ENCODE peak calls at places on chromosome 3, in nine cellular contexts. B, O, J, F, I, C, E, L and U are unnamed samples.

GRCh38 chr3:108554233-108554632 is 35.0 kb downstream of the CIP2A start:
- DNase-seq in E (no peak), L (no peak), C (peak), I (no peak), B (no peak), F (no peak), O (no peak), J (no peak), U (no peak)

GRCh38 chr3:8838765-8839423 is 69.5 kb upstream of the OXTR start:
- DNase-seq in E (no peak), L (no peak), O (no peak), C (no peak), B (no peak), I (no peak), J (no peak), F (no peak), U (no peak)

GRCh38 chr3:193853511-193854219 is 260.7 kb downstream of the OPA1 start:
- DNase-seq in B (no peak), I (no peak), C (no peak), E (no peak), F (no peak), O (no peak), J (peak), L (no peak), U (no peak)

GRCh38 chr3:48215466-48215865 is 7.8 kb upstream of the CAMP start:
- DNase-seq in J (peak), F (peak), B (no peak), O (no peak), C (peak), E (peak), I (peak), L (no peak), U (peak)

GRCh38 chr3:38575279-38575843 is 74.1 kb downstream of the SCN5A start:
- DNase-seq in C (no peak), J (peak), L (no peak), I (no peak), B (no peak), F (no peak), E (peak), O (no peak), U (no peak)

GRCh38 chr3:84223512-84223911 is 735.3 kb upstream of the CADM2 start:
- DNase-seq in B (no peak), O (no peak), J (no peak), I (no peak), L (no peak), E (no peak), C (no peak), F (no peak), U (no peak)

GRCh38 chr3:197496746-197497125 is 59.0 kb downstream of the BDH1 start:
- DNase-seq in L (no peak), J (no peak), B (no peak), C (no peak), F (no peak), E (no peak), I (no peak), O (no peak), U (no peak)

GRCh38 chr3:157103280-157103679 is 56.7 kb downstream of the CCNL1 start:
- DNase-seq in O (no peak), E (no peak), L (no peak), F (no peak), B (no peak), J (no peak), C (no peak), I (no peak), U (no peak)

GRCh38 chr3:189144645-189145044 is 27.1 kb upstream of the TPRG1 start:
- DNase-seq in L (no peak), C (peak), I (peak), F (no peak), O (no peak), E (no peak), J (no peak), B (no peak), U (no peak)

GRCh38 chr3:177427540-177427939 is 230.3 kb upstream of the TBL1XR1 start:
- DNase-seq in E (no peak), O (no peak), I (no peak), L (peak), J (no peak), C (peak), B (no peak), F (no peak), U (no peak)

GRCh38 chr3:82133070-82133606 is 371.7 kb upstream of the GBE1 start:
- DNase-seq in E (peak), L (peak), I (peak), C (peak), B (peak), F (peak), J (peak), O (peak), U (peak)

GRCh38 chr3:156547637-156548036 is 7.3 kb downstream of the SSR3 start:
- DNase-seq in L (peak), B (no peak), F (no peak), C (peak), J (no peak), I (no peak), E (no peak), O (no peak), U (no peak)

GRCh38 chr3:83934208-83935150 is 1024.3 kb upstream of the CADM2 start:
- DNase-seq in J (no peak), E (no peak), O (peak), F (no peak), B (no peak), I (no peak), C (no peak), L (no peak), U (no peak)

GRCh38 chr3:170228093-170228766 is 6.0 kb downstream of the PRKCI start:
- DNase-seq in E (no peak), O (no peak), C (peak), F (no peak), L (peak), J (no peak), B (no peak), I (no peak), U (no peak)

GRCh38 chr3:193940526-193940925 is 195.4 kb upstream of the HES1 start:
- DNase-seq in L (no peak), B (no peak), I (no peak), O (no peak), J (no peak), F (no peak), C (no peak), E (no peak), U (no peak)

GRCh38 chr3:13577181-13578121 is 28.5 kb downstream of the FBLN2 start:
- DNase-seq in C (no peak), J (no peak), E (no peak), F (no peak), B (no peak), O (no peak), L (no peak), I (no peak), U (no peak)

GRCh38 chr3:13654330-13655073 is 105.6 kb downstream of the FBLN2 start:
- DNase-seq in C (no peak), L (no peak), O (no peak), E (no peak), J (no peak), I (no peak), B (no peak), F (no peak), U (no peak)

GRCh38 chr3:187843654-187844053 is 98.4 kb upstream of the BCL6 start:
- DNase-seq in I (no peak), O (no peak), C (no peak), E (no peak), F (peak), L (no peak), J (no peak), B (no peak), U (no peak)

GRCh38 chr3:152865675-152866074 is 30.7 kb downstream of the P2RY1 start:
- DNase-seq in E (no peak), C (no peak), L (no peak), J (no peak), F (no peak), B (no peak), I (no peak), O (no peak), U (no peak)

GRCh38 chr3:33467786-33468185 is 27.6 kb upstream of the UBP1 start:
- DNase-seq in C (peak), L (peak), B (no peak), I (no peak), F (no peak), E (no peak), O (peak), J (no peak), U (no peak)

GRCh38 chr3:189108735-189109134 is 63.0 kb upstream of the TPRG1 start:
- DNase-seq in C (no peak), E (no peak), I (no peak), F (no peak), J (no peak), L (no peak), O (no peak), B (no peak), U (no peak)

GRCh38 chr3:176479291-176479690 is 718.0 kb downstream of the TBL1XR1 start:
- DNase-seq in F (no peak), L (no peak), E (no peak), O (no peak), I (no peak), B (no peak), J (no peak), C (no peak), U (no peak)

DNA sequence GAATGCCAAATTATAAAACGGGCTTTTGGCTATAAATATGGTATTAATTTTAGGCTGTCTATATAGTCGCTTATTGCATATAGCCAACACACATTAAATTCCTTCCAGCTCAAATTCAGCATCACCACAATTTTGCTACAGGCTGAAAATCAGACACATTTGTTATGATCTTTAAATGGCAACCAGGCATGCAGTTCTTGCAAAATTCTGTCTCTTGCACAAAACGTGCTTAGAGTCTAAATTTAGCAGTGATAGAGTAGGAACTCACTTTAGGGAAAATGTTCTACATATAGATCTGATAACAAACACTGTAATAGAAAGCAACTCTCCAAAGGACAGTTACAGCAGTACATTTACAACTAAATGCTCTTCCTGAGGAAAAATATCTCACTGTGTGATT is 81.2 kb downstream of the BTD start:
- DNase-seq in F (no peak), L (no peak), C (peak), E (no peak), O (no peak), J (no peak), I (no peak), B (no peak), U (no peak)
- H3K27ac ChIP-seq in F (no peak), L (no peak), C (no peak), E (no peak), O (no peak), J (peak), I (no peak), B (no peak), U (no peak)

GRCh38 chr3:129473067-129473765 is 33.2 kb downstream of the IFT122 start:
- DNase-seq in J (no peak), B (no peak), L (no peak), F (no peak), I (no peak), C (no peak), O (peak), E (no peak), U (no peak)
- TF ChIP-seq CTCF in J (no peak), B (no peak), L (no peak), F (no peak), I (no peak), C (no peak), O (no peak), E (no peak), U (no peak)

GRCh38 chr3:16514021-16514700 is 662 bp upstream of the RFTN1 start:
- DNase-seq in B (no peak), J (no peak), F (no peak), I (no peak), O (no peak), L (no peak), E (no peak), C (no peak), U (no peak)
- H3K4me3 ChIP-seq in B (peak), J (no peak), F (peak), I (no peak), O (peak), L (peak), E (peak), C (peak), U (peak)

GRCh38 chr3:161890147-161890625 is 393.6 kb downstream of the OTOL1 start:
- DNase-seq in F (no peak), C (peak), O (no peak), L (peak), B (peak), E (no peak), J (peak), I (peak), U (peak)

GRCh38 chr3:161893972-161894371 is 397.4 kb downstream of the OTOL1 start:
- DNase-seq in C (peak), B (no peak), E (no peak), O (no peak), L (peak), F (no peak), I (no peak), J (no peak), U (no peak)
- H3K27ac ChIP-seq in C (no peak), B (no peak), E (no peak), O (no peak), L (peak), F (no peak), I (no peak), J (no peak), U (no peak)